ENCODE peak calls at places on chromosomes 5 and 9, in ten cellular contexts. L is H54; O is stimulated activated CD4-positive, alpha-beta T cell treated with anti-CD3 and anti-CD28 coated beads, Interleukin-1b, Interleukin-23, amount 100 ng/mL, for 1 hour; F is astrocyte of the spinal cord; B is immature natural killer cell; V is NCI-H460; N is T-helper 2 cell; S is amygdala; H is stimulated activated CD8-positive, alpha-beta memory T cell treated with anti-CD3 and anti-CD28 coated beads, Interleukin-4, amount 100 ng/mL, for 24 hours; T is Kasumi-1. Q is an unnamed sample.
A peak's percentile ranks its signal among the peaks of the same experiment; 100 is the strongest.

GRCh38 chr9:114697951-114698351 is 16.0 kb upstream of the TEX48 start:
- DNase-seq in F (no peak), S (no peak), T (no peak), H (no peak), V (no peak), L (no peak), N (peak; percentile 81), O (no peak), B (no peak), Q (no peak)

GRCh38 chr9:137534256-137535119 is 15.7 kb downstream of the PNPLA7 start:
- DNase-seq in O (no peak), V (peak; percentile 64), T (no peak), L (peak; percentile 80), S (no peak), H (no peak), N (peak; percentile 43), B (no peak), F (peak; percentile 68), Q (no peak)

GRCh38 chr5:179806250-179807045 is at the start of gene MGAT4B:
- DNase-seq in O (no peak), L (peak; percentile 89), B (peak; percentile 67), T (peak; percentile 64), H (peak; percentile 48), N (peak; percentile 86), S (peak; percentile 57), F (peak; percentile 73), V (no peak), Q (no peak)

GRCh38 chr5:54717870-54718269 is 200.3 kb downstream of the SNX18 start:
- DNase-seq in O (no peak), V (no peak), B (no peak), N (peak; percentile 94), F (no peak), T (no peak), L (no peak), H (no peak), S (no peak), Q (no peak)

GRCh38 chr5:143355710-143356109 is 47.8 kb downstream of the NR3C1 start:
- DNase-seq in O (peak; percentile 27), B (no peak), T (no peak), S (peak; percentile 5), L (peak; percentile 62), N (peak; percentile 72), F (peak; percentile 90), V (peak; percentile 91), H (peak; percentile 14), Q (peak; percentile 26)

GRCh38 chr9:32136700-32137339 is 247.6 kb upstream of the ACO1 start:
- DNase-seq in H (no peak), V (no peak), O (no peak), T (no peak), F (no peak), S (no peak), L (peak; percentile 5), B (no peak), N (no peak), Q (no peak)

GRCh38 chr5:14712131-14712530 is 47.6 kb downstream of the OTULIN start:
- DNase-seq in T (no peak), S (no peak), H (no peak), L (no peak), V (no peak), B (no peak), N (no peak), F (no peak), O (no peak), Q (no peak)

GRCh38 chr9:38183994-38184568 is 115.1 kb upstream of the SHB start:
- DNase-seq in F (peak; percentile 28), B (no peak), T (peak; percentile 54), S (no peak), O (no peak), H (no peak), V (no peak), L (no peak), N (no peak), Q (no peak)

GRCh38 chr5:115033861-115034260 is 135.8 kb downstream of the TRIM36 start:
- DNase-seq in O (no peak), F (no peak), B (peak; percentile 17), N (peak; percentile 3), H (no peak), L (no peak), S (no peak), V (no peak), T (peak; percentile 46), Q (no peak)

GRCh38 chr9:33959725-33960124 is 89.0 kb downstream of the UBAP2 start:
- DNase-seq in B (no peak), F (no peak), T (no peak), V (no peak), N (no peak), O (no peak), H (no peak), S (no peak), L (no peak), Q (no peak)

GRCh38 chr5:100827481-100827889 is 75.6 kb downstream of the ST8SIA4 start:
- DNase-seq in B (no peak), H (no peak), T (no peak), O (no peak), F (peak; percentile 14), V (peak; percentile 72), L (no peak), S (no peak), N (no peak), Q (no peak)

GRCh38 chr5:82470185-82470584 is 192.0 kb upstream of the RPS23 start:
- DNase-seq in B (no peak), N (no peak), F (no peak), T (no peak), H (no peak), V (no peak), O (no peak), L (no peak), S (no peak), Q (no peak)

GRCh38 chr5:131810510-131811249 is 13.9 kb upstream of the FNIP1 start:
- DNase-seq in F (no peak), L (no peak), V (no peak), N (peak; percentile 27), H (no peak), O (no peak), T (peak; percentile 77), S (no peak), B (no peak), Q (no peak)

GRCh38 chr5:32512916-32513315 is 68.4 kb upstream of the ZFR start:
- DNase-seq in T (no peak), B (no peak), V (no peak), O (no peak), H (no peak), N (no peak), F (no peak), S (no peak), L (no peak), Q (no peak)

GRCh38 chr5:516338-516925 is 7.8 kb downstream of the SLC9A3 start:
- DNase-seq in H (no peak), V (no peak), B (no peak), L (no peak), F (no peak), T (no peak), O (no peak), S (no peak), N (no peak), Q (no peak)

GRCh38 chr5:169904059-169904458 is 76.2 kb downstream of the INSYN2B start:
- DNase-seq in N (no peak), O (no peak), F (peak; percentile 55), T (no peak), V (no peak), H (no peak), S (no peak), B (no peak), L (no peak), Q (no peak)

GRCh38 chr9:90044710-90045151 is 439.9 kb downstream of the GADD45G start:
- DNase-seq in B (no peak), S (no peak), V (peak; percentile 49), F (peak; percentile 25), L (peak; percentile 70), N (peak; percentile 35), T (no peak), O (no peak), H (no peak), Q (no peak)

GRCh38 chr9:107016383-107016782 is 153.4 kb downstream of the ZNF462 start:
- DNase-seq in N (no peak), T (no peak), H (no peak), F (no peak), B (no peak), O (no peak), L (no peak), S (no peak), V (no peak), Q (no peak)

GRCh38 chr9:108182950-108183381 is 672.8 kb downstream of the ACTL7B start:
- DNase-seq in V (no peak), B (no peak), F (peak; percentile 60), T (peak; percentile 18), S (no peak), N (no peak), L (peak; percentile 21), H (no peak), O (no peak), Q (no peak)

GRCh38 chr9:91951944-91952520 is 2.0 kb upstream of the ROR2 start:
- DNase-seq in F (no peak), L (no peak), N (no peak), H (no peak), O (no peak), V (no peak), T (no peak), S (no peak), B (no peak), Q (no peak)

GRCh38 chr9:130756037-130756436 is 62.5 kb downstream of the EXOSC2 start:
- DNase-seq in T (peak; percentile 37), F (no peak), V (no peak), N (no peak), H (no peak), B (no peak), L (no peak), O (no peak), S (no peak), Q (no peak)

GRCh38 chr5:65760504-65761275 is 38.7 kb downstream of the NLN start:
- DNase-seq in O (peak; percentile 24), L (peak; percentile 13), N (peak; percentile 84), F (peak; percentile 70), H (peak; percentile 6), S (no peak), T (no peak), V (no peak), B (peak; percentile 56), Q (peak; percentile 44)

GRCh38 chr5:125868035-125868434 is 555.2 kb upstream of the GRAMD2B start:
- DNase-seq in N (no peak), B (no peak), T (no peak), H (no peak), O (no peak), L (no peak), S (no peak), V (no peak), F (no peak), Q (no peak)

GRCh38 chr5:128304791-128305190 is 221.2 kb downstream of the SLC12A2 start:
- DNase-seq in O (no peak), B (no peak), V (no peak), F (no peak), N (no peak), H (no peak), L (no peak), S (no peak), T (no peak), Q (no peak)

GRCh38 chr9:137025120-137025966 is 2.7 kb downstream of the ABCA2 start:
- DNase-seq in V (no peak), T (no peak), B (no peak), S (peak; percentile 90), N (no peak), O (no peak), H (no peak), L (no peak), F (no peak), Q (no peak)

GRCh38 chr5:57711471-57711870 is 228.9 kb upstream of the ACTBL2 start:
- DNase-seq in O (no peak), H (no peak), F (no peak), S (no peak), T (no peak), B (no peak), L (no peak), V (no peak), N (no peak), Q (no peak)

GRCh38 chr9:128072144-128073021 is 4.4 kb downstream of the SLC25A25 start:
- DNase-seq in B (peak; percentile 40), S (peak; percentile 14), N (peak; percentile 80), L (no peak), V (no peak), O (no peak), F (peak; percentile 84), T (peak; percentile 81), H (peak; percentile 38), Q (no peak)

GRCh38 chr9:78806492-78807160 is 509.7 kb downstream of the PSAT1 start:
- DNase-seq in N (no peak), V (no peak), S (no peak), H (no peak), F (no peak), B (no peak), O (no peak), L (no peak), T (no peak), Q (no peak)